ENCODE peak calls at places on chromosome 7, in ten cellular contexts. A is stimulated activated CD8-positive, alpha-beta memory T cell treated with anti-CD3 and anti-CD28 coated beads, Interleukin-2, amount 100 ng/mL, for 48 hours; F is GDM1; P is T-helper 1 cell; M is bronchial epithelial cell; B is mucosa of descending colon; H is GM10248; S is caudate nucleus; C is foreskin fibroblast; X is hepatic stellate cell. T is an unnamed sample.

GRCh38 chr7:114589436-114589835 is 174.8 kb downstream of the FOXP2 start:
- DNase-seq in M (no peak), P (no peak), S (no peak), B (no peak), F (no peak), H (no peak), C (no peak), A (no peak), X (no peak), T (no peak)

GRCh38 chr7:104976966-104977636 is 36.9 kb upstream of the KMT2E start:
- DNase-seq in M (no peak), X (no peak), A (no peak), S (no peak), B (no peak), H (no peak), C (peak), F (no peak), P (no peak), T (no peak)

GRCh38 chr7:155216475-155217272 is 81.0 kb upstream of the INSIG1 start:
- DNase-seq in P (no peak), M (no peak), C (peak), F (no peak), B (no peak), S (no peak), A (no peak), X (no peak), H (no peak), T (no peak)

GRCh38 chr7:44633254-44634186 is 27.1 kb downstream of the OGDH start:
- DNase-seq in M (peak), C (peak), F (no peak), B (peak), X (peak), P (peak), A (peak), H (peak), S (no peak), T (peak)

GRCh38 chr7:152369518-152369917 is 66.3 kb downstream of the KMT2C start:
- DNase-seq in F (no peak), H (no peak), C (no peak), P (no peak), X (no peak), M (no peak), S (no peak), B (no peak), A (no peak), T (no peak)

GRCh38 chr7:73685311-73685710 is 1.9 kb downstream of the BUD23 start:
- DNase-seq in A (no peak), P (no peak), C (no peak), M (no peak), B (no peak), H (no peak), X (no peak), F (no peak), S (no peak), T (no peak)

GRCh38 chr7:116588225-116588624 is 63.4 kb downstream of the CAV1 start:
- DNase-seq in F (no peak), H (no peak), C (peak), B (no peak), X (peak), A (peak), S (no peak), M (no peak), P (no peak), T (peak)

GRCh38 chr7:114141415-114141814 is 222.6 kb upstream of the PPP1R3A start:
- DNase-seq in P (no peak), S (no peak), A (no peak), X (no peak), B (no peak), M (peak), H (no peak), C (peak), F (no peak), T (no peak)

T was measured in fibroblast of lung.